ENCODE peak calls at places on chromosomes 5 and 9, in seven cellular contexts. M, N, O, L, R, W and A are unnamed samples.

GRCh38 chr5:6772886-6773285 is 59.7 kb downstream of the TENT4A start:
- DNase-seq in R (no peak), W (no peak), M (no peak), L (no peak), N (no peak), O (no peak), A (no peak)

GRCh38 chr9:123150708-123151503 is 117.4 kb downstream of the GPR21 start:
- DNase-seq in L (peak), N (no peak), O (no peak), W (no peak), R (no peak), M (peak), A (peak)

GRCh38 chr9:107951511-107951910 is 461.9 kb upstream of the KLF4 start:
- DNase-seq in R (no peak), M (no peak), N (no peak), O (no peak), L (no peak), W (no peak), A (no peak)

GRCh38 chr5:65858316-65858715 is 68.1 kb upstream of the ERBIN start:
- DNase-seq in O (peak), M (no peak), R (no peak), W (no peak), N (no peak), L (peak), A (no peak)

GRCh38 chr9:81083062-81083461 is 606.3 kb downstream of the TLE1 start:
- DNase-seq in R (no peak), O (peak), W (no peak), N (no peak), M (peak), L (peak), A (peak)

GRCh38 chr9:122382901-122383850 is 12.4 kb downstream of the PTGS1 start:
- DNase-seq in L (peak), N (no peak), R (no peak), W (no peak), O (no peak), M (peak), A (no peak)

GRCh38 chr5:39578887-39579497 is 154.2 kb upstream of the DAB2 start:
- DNase-seq in M (peak), N (no peak), W (no peak), R (no peak), L (peak), O (peak), A (no peak)

GRCh38 chr5:111954516-111955337 is 197.7 kb upstream of the NREP start:
- DNase-seq in L (peak), N (no peak), M (no peak), W (no peak), R (no peak), O (no peak), A (no peak)

GRCh38 chr5:2756211-2756746 is 4.8 kb upstream of the IRX2 start:
- DNase-seq in L (peak), M (peak), W (no peak), O (no peak), R (no peak), N (no peak), A (no peak)

GRCh38 chr9:134275379-134275778 is 50.9 kb upstream of the RXRA start:
- DNase-seq in L (no peak), R (no peak), N (no peak), O (peak), W (no peak), M (no peak), A (no peak)

GRCh38 chr5:120454094-120454798 is 9.9 kb upstream of the PRR16 start:
- DNase-seq in N (no peak), W (peak), M (peak), L (peak), R (no peak), O (no peak), A (peak)

GRCh38 chr9:110156902-110157301 is 51.1 kb downstream of the C9orf152 start:
- DNase-seq in N (no peak), W (no peak), L (no peak), M (peak), R (peak), O (peak), A (no peak)

GRCh38 chr5:96090205-96090604 is 128.6 kb upstream of the ELL2 start:
- DNase-seq in W (no peak), L (no peak), R (no peak), N (no peak), O (no peak), M (no peak), A (no peak)

GRCh38 chr5:141330299-141331080 is at the start of gene PCDHGA1:
- DNase-seq in N (peak), W (no peak), L (peak), M (peak), O (peak), R (no peak), A (no peak)

GRCh38 chr9:16092627-16093091 is 539.8 kb downstream of the CCDC171 start:
- DNase-seq in R (no peak), O (no peak), W (no peak), L (no peak), M (peak), N (peak), A (no peak)

GRCh38 chr9:121651295-121652036 is at the start of gene DAB2IP:
- DNase-seq in O (peak), L (peak), N (peak), M (peak), R (peak), W (peak), A (peak)

GRCh38 chr5:138083702-138084101 is at the start of gene WNT8A:
- DNase-seq in M (no peak), O (no peak), N (no peak), R (no peak), W (no peak), L (no peak), A (no peak)

GRCh38 chr9:13351768-13352386 is 72.4 kb upstream of the MPDZ start:
- DNase-seq in O (peak), L (peak), R (no peak), W (peak), N (peak), M (peak), A (peak)

GRCh38 chr5:15183520-15183919 is 311.9 kb upstream of the ANKH start:
- DNase-seq in L (peak), M (peak), R (no peak), W (no peak), N (no peak), O (no peak), A (no peak)

GRCh38 chr5:155587458-155587857 is 573.9 kb downstream of the KIF4B start:
- DNase-seq in M (no peak), R (no peak), N (no peak), W (no peak), L (no peak), O (peak), A (no peak)

GRCh38 chr9:123928471-123929176 is 1.3 kb downstream of the DENND1A start:
- DNase-seq in L (peak), W (peak), N (no peak), M (peak), O (peak), R (no peak), A (no peak)

GRCh38 chr5:5078009-5078897 is 61.9 kb upstream of the ADAMTS16 start:
- DNase-seq in O (peak), L (no peak), R (no peak), W (no peak), N (no peak), M (no peak), A (no peak)

GRCh38 chr5:125011419-125011818 is 265.0 kb upstream of the ZNF608 start:
- DNase-seq in O (no peak), R (no peak), W (no peak), L (no peak), N (no peak), M (no peak), A (no peak)

GRCh38 chr9:87180361-87180760 is 233.1 kb upstream of the GAS1 start:
- DNase-seq in O (no peak), M (no peak), N (peak), R (no peak), W (no peak), L (no peak), A (no peak)

GRCh38 chr5:77262685-77263084 is 52.2 kb downstream of the PDE8B start:
- DNase-seq in W (no peak), R (no peak), N (no peak), M (no peak), L (no peak), O (no peak), A (no peak)

GRCh38 chr9:133125706-133126696 is 5.0 kb upstream of the RALGDS start:
- DNase-seq in W (peak), O (peak), L (peak), R (peak), M (peak), N (no peak), A (no peak)

GRCh38 chr5:1001406-1002270 is 7.0 kb upstream of the NKD2 start:
- DNase-seq in R (no peak), N (no peak), O (peak), M (no peak), W (no peak), L (no peak), A (no peak)

GRCh38 chr5:168188182-168188581 is 103.3 kb upstream of the WWC1 start:
- DNase-seq in M (no peak), L (no peak), N (no peak), R (no peak), W (no peak), O (no peak), A (no peak)
- TF ChIP-seq CTCF in M (no peak), L (no peak), N (no peak), R (no peak), W (no peak), O (no peak), A (no peak)

DNA sequence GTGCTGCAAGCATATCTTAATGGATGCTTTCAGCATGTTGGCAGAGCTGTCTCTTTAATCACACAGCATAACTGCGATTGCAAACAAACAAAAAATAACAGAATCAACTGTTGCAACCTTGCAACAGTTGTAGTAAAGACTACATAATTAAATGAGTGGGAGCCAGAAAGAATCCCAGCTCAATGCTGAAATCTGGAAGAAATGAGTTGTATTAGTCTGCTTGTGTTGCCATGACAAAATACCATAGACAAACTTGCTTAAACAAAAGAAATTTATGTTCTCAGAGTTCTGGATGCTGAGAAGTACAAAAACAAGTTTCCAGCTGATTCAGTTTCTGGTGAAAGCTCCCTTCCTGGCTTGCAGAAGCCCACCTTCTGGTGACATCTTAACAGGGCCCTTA is 260.9 kb upstream of the TUSC1 start:
- DNase-seq in O (no peak), N (no peak), M (no peak), R (no peak), W (no peak), L (no peak), A (no peak)
- TF ChIP-seq CTCF in O (no peak), N (no peak), M (no peak), R (no peak), W (no peak), L (no peak), A (no peak)

GRCh38 chr9:98523231-98523901 is 185.4 kb downstream of the GABBR2 start:
- DNase-seq in N (no peak), W (no peak), L (peak), R (no peak), O (no peak), M (peak), A (no peak)
- TF ChIP-seq CTCF in N (peak), W (no peak), L (peak), R (no peak), O (peak), M (peak), A (peak)

DNA sequence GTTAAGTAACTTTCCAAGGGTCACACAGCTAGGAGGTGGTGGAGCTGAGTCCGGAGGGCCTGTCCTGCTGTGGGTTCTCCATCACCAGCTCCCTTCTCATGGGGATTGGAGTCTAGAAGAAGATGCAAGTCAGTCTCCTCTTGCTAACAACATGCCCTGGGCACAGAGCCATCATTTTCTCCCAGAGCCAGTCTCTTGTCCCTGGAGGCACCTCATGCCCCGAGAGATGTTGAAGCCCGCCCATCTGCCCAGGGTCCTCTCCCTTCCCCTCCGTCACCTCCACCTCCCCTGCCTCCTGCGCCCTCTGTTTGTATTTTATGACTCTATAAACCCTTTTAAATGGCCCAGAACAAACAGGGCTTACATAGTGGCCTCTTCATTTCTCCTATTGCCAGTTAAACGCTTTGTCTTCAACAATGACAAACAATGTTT is 55.6 kb downstream of the ASS1 start:
- DNase-seq in O (no peak), M (no peak), W (no peak), N (peak), L (no peak), R (peak), A (no peak)
- TF ChIP-seq CTCF in O (no peak), M (no peak), W (no peak), N (no peak), L (no peak), R (no peak), A (no peak)